ENCODE peak calls at places on chromosomes 11 and 22, in five cellular contexts. U is hepatocyte, B is astrocyte, N is gastrocnemius medialis, K is lower lobe of right lung. S is an unnamed sample.

GRCh38 chr22:32567544-32567943 is 92.9 kb downstream of the FBXO7 start:
- DNase-seq in U (no peak), B (no peak), N (no peak), K (no peak), S (no peak)

GRCh38 chr11:50220651-50221050 is 188.0 kb downstream of the OR4C45 start:
- DNase-seq in U (no peak), B (no peak), N (no peak), K (no peak), S (no peak)

GRCh38 chr11:8765294-8765693 is 82.7 kb downstream of the RPL27A start:
- DNase-seq in U (peak), B (peak), N (no peak), K (no peak), S (no peak)

GRCh38 chr11:119414321-119414720 is 8.7 kb downstream of the THY1 start:
- DNase-seq in U (no peak), B (no peak), N (no peak), K (no peak), S (no peak)

GRCh38 chr22:33853200-33854097 is 66.8 kb downstream of the LARGE1 start:
- DNase-seq in U (peak), B (peak), N (peak), K (peak), S (peak)

GRCh38 chr22:40348025-40348658 is 1.8 kb downstream of the ADSL start:
- DNase-seq in U (peak), B (peak), N (peak), K (no peak), S (no peak)

GRCh38 chr11:27076121-27076589 is 35.5 kb downstream of the BBOX1 start:
- DNase-seq in U (no peak), B (no peak), N (no peak), K (no peak), S (peak)

GRCh38 chr11:118295834-118296454 is 8.6 kb upstream of the CD3E start:
- DNase-seq in U (peak), B (peak), N (no peak), K (no peak), S (no peak)

GRCh38 chr22:24947881-24948280 is 1.4 kb upstream of the LHFPL7 start:
- DNase-seq in U (no peak), B (no peak), N (no peak), K (no peak), S (no peak)

GRCh38 chr11:95084509-95084908 is 5.1 kb upstream of the ENDOD1 start:
- DNase-seq in U (no peak), B (peak), N (no peak), K (no peak), S (no peak)

GRCh38 chr11:70055444-70055843 is 22.7 kb upstream of the ANO1 start:
- DNase-seq in U (no peak), B (no peak), N (no peak), K (no peak), S (no peak)

GRCh38 chr11:59273008-59273841 is 60.5 kb upstream of the MPEG1 start:
- DNase-seq in U (no peak), B (no peak), N (no peak), K (no peak), S (no peak)

GRCh38 chr11:88179141-88179540 is 3.9 kb upstream of the RAB38 start:
- DNase-seq in U (no peak), B (peak), N (no peak), K (no peak), S (no peak)

GRCh38 chr11:23573430-23573829 is 713.2 kb upstream of the CCDC179 start:
- DNase-seq in U (no peak), B (peak), N (no peak), K (no peak), S (no peak)

GRCh38 chr11:102473543-102473942 is 21.0 kb upstream of the TMEM123 start:
- DNase-seq in U (no peak), B (no peak), N (no peak), K (no peak), S (no peak)

GRCh38 chr11:32448232-32448631 is 12.9 kb upstream of the WT1 start:
- DNase-seq in U (no peak), B (no peak), N (no peak), K (no peak), S (no peak)

GRCh38 chr11:85826096-85826855 is 15.3 kb upstream of the SYTL2 start:
- DNase-seq in U (peak), B (no peak), N (no peak), K (no peak), S (peak)

GRCh38 chr11:120066738-120067303 is 71.1 kb downstream of the TRIM29 start:
- DNase-seq in U (no peak), B (no peak), N (no peak), K (no peak), S (no peak)

GRCh38 chr22:23775779-23776375 is 3.2 kb downstream of the MMP11 start:
- DNase-seq in U (peak), B (no peak), N (no peak), K (no peak), S (no peak)

GRCh38 chr22:19183216-19183615 is 4.7 kb upstream of the SLC25A1 start:
- DNase-seq in U (no peak), B (no peak), N (no peak), K (no peak), S (no peak)

GRCh38 chr22:46444390-46444854 is 93.0 kb downstream of the CELSR1 start:
- DNase-seq in U (no peak), B (no peak), N (no peak), K (no peak), S (no peak)

GRCh38 chr11:96967616-96968015 is 577.8 kb downstream of the JRKL start:
- DNase-seq in U (no peak), B (no peak), N (no peak), K (no peak), S (no peak)

GRCh38 chr22:23563111-23563510 is 17.0 kb downstream of the IGLL1 start:
- DNase-seq in U (no peak), B (no peak), N (no peak), K (no peak), S (no peak)

GRCh38 chr11:73326929-73327811 is 19.1 kb downstream of the ARHGEF17 start:
- DNase-seq in U (no peak), B (peak), N (no peak), K (no peak), S (no peak)

GRCh38 chr11:118715245-118715807 is 35.9 kb upstream of the TREH start:
- DNase-seq in U (no peak), B (no peak), N (no peak), K (no peak), S (peak)

GRCh38 chr22:49518436-49518970 is 309.2 kb downstream of the BRD1 start:
- DNase-seq in U (no peak), B (no peak), N (no peak), K (no peak), S (no peak)

GRCh38 chr11:124801014-124801413 is 808 bp upstream of the MSANTD2 start:
- DNase-seq in U (peak), B (peak), N (no peak), K (no peak), S (no peak)

GRCh38 chr22:27130949-27131745 is 473.8 kb downstream of the MIAT start:
- DNase-seq in U (no peak), B (peak), N (no peak), K (no peak), S (no peak)

GRCh38 chr11:69494851-69495250 is 13.4 kb downstream of the LINC01488 start:
- DNase-seq in U (no peak), B (no peak), N (no peak), K (peak), S (no peak)

GRCh38 chr11:66556086-66556485 is 9.4 kb downstream of the ACTN3 start:
- DNase-seq in U (no peak), B (no peak), N (no peak), K (no peak), S (no peak)

GRCh38 chr11:113022267-113022666 is 61.0 kb downstream of the NCAM1 start:
- DNase-seq in U (no peak), B (peak), N (no peak), K (no peak), S (no peak)

GRCh38 chr11:2891901-2892214 is 6.3 kb upstream of the CDKN1C start:
- DNase-seq in U (peak), B (no peak), N (no peak), K (peak), S (peak)

GRCh38 chr11:10823152-10823579 is 14.4 kb upstream of the EIF4G2 start:
- DNase-seq in U (no peak), B (no peak), N (no peak), K (no peak), S (no peak)

GRCh38 chr22:26835929-26836528 is 178.6 kb downstream of the MIAT start:
- DNase-seq in U (peak), B (no peak), N (no peak), K (no peak), S (no peak)

GRCh38 chr22:40036591-40037225 is 42.0 kb downstream of the FAM83F start:
- DNase-seq in U (peak), B (peak), N (peak), K (peak), S (peak)

GRCh38 chr22:30212996-30213441 is 33.5 kb downstream of the LIF start:
- DNase-seq in U (no peak), B (no peak), N (no peak), K (peak), S (no peak)

GRCh38 chr11:119374632-119375394 is 6.7 kb downstream of the USP2 start:
- DNase-seq in U (no peak), B (no peak), N (peak), K (no peak), S (peak)

GRCh38 chr11:119101367-119101758 is 290 bp downstream of the DPAGT1 start:
- DNase-seq in U (peak), B (no peak), N (no peak), K (no peak), S (no peak)

GRCh38 chr11:64654439-64654838 is 63.4 kb downstream of the SLC22A12 start:
- DNase-seq in U (no peak), B (no peak), N (no peak), K (no peak), S (no peak)
- H3K27ac ChIP-seq in U (no peak), B (no peak), N (no peak), K (no peak), S (no peak)

GRCh38 chr11:17475666-17476316 is 854 bp downstream of the ABCC8 start:
- DNase-seq in U (no peak), B (no peak), N (no peak), K (no peak), S (no peak)
- H3K4me3 ChIP-seq in U (no peak), B (no peak), N (peak), K (peak), S (no peak)

GRCh38 chr11:43404406-43404805 is 45.7 kb downstream of the TTC17 start:
- DNase-seq in U (no peak), B (no peak), N (no peak), K (no peak), S (no peak)

GRCh38 chr11:43399983-43400630 is 41.4 kb downstream of the TTC17 start:
- DNase-seq in U (no peak), B (no peak), N (no peak), K (no peak), S (no peak)

GRCh38 chr11:43401252-43401651 is 42.5 kb downstream of the TTC17 start:
- DNase-seq in U (no peak), B (no peak), N (no peak), K (no peak), S (no peak)

GRCh38 chr11:43404836-43405479 is 46.2 kb downstream of the TTC17 start:
- DNase-seq in U (no peak), B (no peak), N (no peak), K (no peak), S (no peak)

GRCh38 chr11:43403357-43404231 is 44.9 kb downstream of the TTC17 start:
- DNase-seq in U (no peak), B (no peak), N (no peak), K (no peak), S (no peak)
- H3K27ac ChIP-seq in U (no peak), B (no peak), N (no peak), K (no peak), S (no peak)

DNA sequence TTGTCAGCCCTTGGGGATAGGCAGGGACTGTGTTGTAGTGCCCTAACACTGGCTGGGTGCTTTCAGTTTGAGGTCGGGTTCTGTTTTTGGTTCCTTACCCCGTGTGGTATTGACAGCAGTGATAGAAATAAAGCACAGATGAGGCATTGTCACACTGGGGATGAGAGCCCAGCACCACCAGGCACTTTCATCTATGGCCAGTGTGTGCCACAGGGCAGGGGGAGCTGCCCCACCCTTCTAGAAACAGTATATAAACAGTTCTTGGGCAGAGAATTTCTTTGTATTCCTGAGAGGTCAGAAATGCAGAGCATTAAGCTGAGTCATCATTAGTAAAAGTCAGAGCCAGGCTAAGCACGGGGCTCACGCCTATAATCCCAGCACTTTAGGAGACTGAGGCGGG is 23.1 kb upstream of the CDC42EP2 start:
- DNase-seq in U (peak), B (peak), N (no peak), K (no peak), S (no peak)
- H3K4me3 ChIP-seq in U (no peak), B (no peak), N (no peak), K (peak), S (peak)

GRCh38 chr22:37218771-37219411 is 6.6 kb upstream of the SSTR3 start:
- DNase-seq in U (no peak), B (no peak), N (no peak), K (no peak), S (no peak)

GRCh38 chr22:37221424-37222336 is 9.4 kb upstream of the SSTR3 start:
- DNase-seq in U (no peak), B (no peak), N (no peak), K (no peak), S (no peak)

GRCh38 chr22:37222440-37222971 is 10.2 kb upstream of the SSTR3 start:
- DNase-seq in U (no peak), B (no peak), N (no peak), K (no peak), S (no peak)

GRCh38 chr22:37219534-37219933 is 7.3 kb upstream of the SSTR3 start:
- DNase-seq in U (no peak), B (no peak), N (no peak), K (no peak), S (no peak)

DNA sequence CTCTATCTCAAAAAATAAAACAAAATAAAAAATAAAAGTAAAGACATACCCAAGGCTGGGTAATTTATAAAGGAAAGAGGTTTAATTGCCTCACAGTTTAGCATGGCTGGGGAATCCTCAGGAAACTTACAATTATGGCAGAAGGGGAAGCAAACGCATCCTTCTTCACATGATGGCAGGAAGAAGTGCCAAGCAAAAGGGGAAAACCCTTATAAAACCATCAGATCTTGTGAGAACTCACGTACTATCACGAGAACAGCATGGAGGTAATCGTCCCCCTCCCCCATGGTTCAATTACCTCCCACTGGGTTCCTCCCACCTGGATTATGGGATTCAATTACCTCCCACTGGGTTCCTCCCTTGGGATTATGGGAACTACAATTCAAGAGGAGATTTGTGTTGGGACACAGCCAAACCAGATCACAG is 8.3 kb upstream of the SSTR3 start:
- DNase-seq in U (no peak), B (no peak), N (no peak), K (no peak), S (no peak)
- H3K27ac ChIP-seq in U (no peak), B (no peak), N (no peak), K (no peak), S (no peak)

GRCh38 chr11:504994-505344 is 2.1 kb downstream of the RNH1 start:
- DNase-seq in U (no peak), B (no peak), N (no peak), K (no peak), S (no peak)
- H3K4me3 ChIP-seq in U (no peak), B (peak), N (peak), K (peak), S (peak)

GRCh38 chr22:43811777-43812148 is 342 bp downstream of the EFCAB6 start:
- DNase-seq in U (peak), B (peak), N (no peak), K (no peak), S (no peak)

GRCh38 chr22:43812890-43813289 is 785 bp upstream of the EFCAB6 start:
- DNase-seq in U (no peak), B (no peak), N (no peak), K (no peak), S (no peak)

GRCh38 chr22:43817402-43817801 is 5.3 kb upstream of the EFCAB6 start:
- DNase-seq in U (no peak), B (no peak), N (no peak), K (no peak), S (no peak)

GRCh38 chr22:43814264-43814663 is 2.2 kb upstream of the EFCAB6 start:
- DNase-seq in U (no peak), B (no peak), N (no peak), K (no peak), S (no peak)

DNA sequence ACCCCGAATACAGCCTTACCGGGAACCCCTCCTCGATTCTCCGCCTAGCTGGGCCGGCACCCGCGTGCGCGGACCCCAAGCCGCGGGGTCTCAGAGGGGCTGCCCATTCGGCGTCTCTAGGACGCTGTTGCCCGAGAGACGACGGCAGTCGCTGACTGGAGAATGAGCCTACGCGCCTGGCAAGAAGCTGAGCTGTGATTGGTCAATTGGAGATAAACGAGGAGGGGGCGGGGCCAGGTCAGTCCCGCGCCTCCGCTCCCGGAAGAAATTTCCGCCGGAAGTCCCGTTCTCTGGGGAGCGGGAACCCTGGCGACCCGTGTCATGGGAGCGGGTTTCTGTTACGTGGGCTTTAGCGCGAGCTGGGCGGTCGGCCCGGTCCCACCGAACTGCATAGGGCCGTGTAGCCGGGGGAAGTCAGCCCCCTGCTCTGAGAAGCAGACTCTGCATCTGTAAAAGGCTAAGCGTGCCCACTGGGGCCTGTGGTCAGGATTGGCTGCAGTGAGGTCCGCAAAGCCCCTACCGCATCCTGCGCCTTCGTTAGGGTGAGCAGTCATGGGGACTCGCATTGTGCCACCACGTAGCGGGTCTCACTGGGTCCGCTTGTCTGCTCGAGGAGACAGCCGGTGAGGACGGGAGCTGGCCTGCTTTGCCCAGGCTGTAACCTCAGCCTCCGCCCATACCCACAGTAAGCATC is at the start of gene EFCAB6:
- DNase-seq in U (peak), B (peak), N (peak), K (peak), S (peak)
- H3K27ac ChIP-seq in U (peak), B (peak), N (peak), K (peak), S (peak)

GRCh38 chr22:48492371-48493320 is 1335.0 kb downstream of the BRD1 start:
- DNase-seq in U (peak), B (peak), N (peak), K (peak), S (peak)

GRCh38 chr22:48488611-48489456 is 1338.8 kb downstream of the BRD1 start:
- DNase-seq in U (peak), B (no peak), N (no peak), K (no peak), S (no peak)

GRCh38 chr22:48491451-48491941 is 1336.2 kb downstream of the BRD1 start:
- DNase-seq in U (peak), B (no peak), N (no peak), K (no peak), S (no peak)

GRCh38 chr22:48489551-48490512 is 1337.8 kb downstream of the BRD1 start:
- DNase-seq in U (peak), B (peak), N (no peak), K (no peak), S (no peak)

GRCh38 chr22:48490513-48491411 is 1336.9 kb downstream of the BRD1 start:
- DNase-seq in U (peak), B (no peak), N (no peak), K (no peak), S (peak)
- H3K4me3 ChIP-seq in U (peak), B (peak), N (no peak), K (peak), S (no peak)

GRCh38 chr11:34067383-34068065 is 16.0 kb downstream of the CAPRIN1 start:
- DNase-seq in U (no peak), B (no peak), N (no peak), K (no peak), S (no peak)

GRCh38 chr11:34065505-34066203 is 14.1 kb downstream of the CAPRIN1 start:
- DNase-seq in U (no peak), B (peak), N (no peak), K (no peak), S (no peak)

GRCh38 chr11:34068098-34068497 is 16.6 kb downstream of the CAPRIN1 start:
- DNase-seq in U (no peak), B (peak), N (no peak), K (no peak), S (no peak)

GRCh38 chr11:34064291-34064690 is 12.8 kb downstream of the CAPRIN1 start:
- DNase-seq in U (no peak), B (no peak), N (no peak), K (no peak), S (no peak)

GRCh38 chr11:34063061-34063795 is 11.7 kb downstream of the CAPRIN1 start:
- DNase-seq in U (no peak), B (no peak), N (no peak), K (no peak), S (no peak)
- H3K27ac ChIP-seq in U (peak), B (no peak), N (no peak), K (no peak), S (no peak)

GRCh38 chr11:133531450-133531849 is 851 bp downstream of the OPCML start:
- DNase-seq in U (no peak), B (no peak), N (no peak), K (no peak), S (no peak)
- H3K4me3 ChIP-seq in U (no peak), B (no peak), N (no peak), K (no peak), S (no peak)